ENCODE peak calls at places on chromosomes 3 and 15, in four cellular contexts. One of them, this sample, is unnamed.
A peak's percentile ranks its signal among the peaks of the same experiment; 100 is the strongest.

GRCh38 chr3:115270849-115271248 is 123.8 kb upstream of the ZBTB20 start:
- DNase-seq in 8988T: no peak
- DNase-seq in T-helper 1 cell: no peak
- DNase-seq in stimulated activated naive CD4-positive, alpha-beta T cell treated with Interleukin-2 at 50 U/mL for 16 hours: no peak
- DNase-seq in this sample: no peak

GRCh38 chr3:124434176-124434575 is 296.1 kb upstream of the UMPS start:
- DNase-seq in 8988T: no peak
- DNase-seq in T-helper 1 cell: no peak
- DNase-seq in stimulated activated naive CD4-positive, alpha-beta T cell treated with Interleukin-2 at 50 U/mL for 16 hours: no peak
- DNase-seq in this sample: no peak

GRCh38 chr15:99423186-99424130 is 142.3 kb upstream of the MEF2A start:
- DNase-seq in 8988T: no peak
- DNase-seq in T-helper 1 cell: no peak
- DNase-seq in stimulated activated naive CD4-positive, alpha-beta T cell treated with Interleukin-2 at 50 U/mL for 16 hours: no peak
- DNase-seq in this sample: no peak

GRCh38 chr15:78067328-78068241 is 9.9 kb downstream of the TBC1D2B start:
- DNase-seq in 8988T: no peak
- DNase-seq in stimulated activated naive CD4-positive, alpha-beta T cell treated with Interleukin-2 at 50 U/mL for 16 hours: no peak
- DNase-seq in T-helper 1 cell: no peak
- DNase-seq in this sample: no peak

GRCh38 chr3:13046569-13047279 is 26.5 kb downstream of the IQSEC1 start:
- DNase-seq in 8988T: no peak
- DNase-seq in T-helper 1 cell: no peak
- DNase-seq in stimulated activated naive CD4-positive, alpha-beta T cell treated with Interleukin-2 at 50 U/mL for 16 hours: no peak
- DNase-seq in this sample: no peak

GRCh38 chr3:23019596-23020300 is 183.4 kb upstream of the UBE2E2 start:
- DNase-seq in T-helper 1 cell: no peak
- DNase-seq in stimulated activated naive CD4-positive, alpha-beta T cell treated with Interleukin-2 at 50 U/mL for 16 hours: no peak
- DNase-seq in 8988T: no peak
- DNase-seq in this sample: no peak

GRCh38 chr15:74825895-74826294 is 532 bp upstream of the CPLX3 start:
- DNase-seq in 8988T: no peak
- DNase-seq in T-helper 1 cell: no peak
- DNase-seq in stimulated activated naive CD4-positive, alpha-beta T cell treated with Interleukin-2 at 50 U/mL for 16 hours: no peak
- DNase-seq in this sample: no peak

GRCh38 chr3:100023150-100023549 is 91.2 kb downstream of the FILIP1L start:
- DNase-seq in 8988T: no peak
- DNase-seq in stimulated activated naive CD4-positive, alpha-beta T cell treated with Interleukin-2 at 50 U/mL for 16 hours: no peak
- DNase-seq in T-helper 1 cell: no peak
- DNase-seq in this sample: no peak

GRCh38 chr15:25245801-25246622 is 192.8 kb downstream of the UBE3A start:
- DNase-seq in stimulated activated naive CD4-positive, alpha-beta T cell treated with Interleukin-2 at 50 U/mL for 16 hours: no peak
- DNase-seq in T-helper 1 cell: peak; percentile 5
- DNase-seq in 8988T: peak; percentile 2
- DNase-seq in this sample: no peak

GRCh38 chr3:133509482-133509881 is 64.0 kb upstream of the CDV3 start:
- DNase-seq in T-helper 1 cell: no peak
- DNase-seq in 8988T: no peak
- DNase-seq in stimulated activated naive CD4-positive, alpha-beta T cell treated with Interleukin-2 at 50 U/mL for 16 hours: no peak
- DNase-seq in this sample: no peak

GRCh38 chr3:134237454-134238145 is 13.1 kb downstream of the RYK start:
- DNase-seq in T-helper 1 cell: no peak
- DNase-seq in stimulated activated naive CD4-positive, alpha-beta T cell treated with Interleukin-2 at 50 U/mL for 16 hours: no peak
- DNase-seq in 8988T: no peak
- DNase-seq in this sample: no peak

GRCh38 chr3:69305011-69305410 is 80.9 kb downstream of the FRMD4B start:
- DNase-seq in T-helper 1 cell: no peak
- DNase-seq in stimulated activated naive CD4-positive, alpha-beta T cell treated with Interleukin-2 at 50 U/mL for 16 hours: no peak
- DNase-seq in 8988T: no peak
- DNase-seq in this sample: no peak

GRCh38 chr15:27486676-27487290 is 515.8 kb downstream of the GABRG3 start:
- DNase-seq in T-helper 1 cell: no peak
- DNase-seq in stimulated activated naive CD4-positive, alpha-beta T cell treated with Interleukin-2 at 50 U/mL for 16 hours: no peak
- DNase-seq in 8988T: no peak
- DNase-seq in this sample: no peak

GRCh38 chr15:100252359-100252758 is 89.4 kb downstream of the ADAMTS17 start:
- DNase-seq in 8988T: no peak
- DNase-seq in stimulated activated naive CD4-positive, alpha-beta T cell treated with Interleukin-2 at 50 U/mL for 16 hours: no peak
- DNase-seq in T-helper 1 cell: no peak
- DNase-seq in this sample: no peak

GRCh38 chr15:57611938-57612337 is 20.2 kb downstream of the MYZAP start:
- DNase-seq in T-helper 1 cell: no peak
- DNase-seq in stimulated activated naive CD4-positive, alpha-beta T cell treated with Interleukin-2 at 50 U/mL for 16 hours: no peak
- DNase-seq in 8988T: no peak
- DNase-seq in this sample: peak; percentile 58

GRCh38 chr3:42849017-42849416 is 26.7 kb downstream of the CYP8B1 start:
- DNase-seq in T-helper 1 cell: no peak
- DNase-seq in 8988T: no peak
- DNase-seq in stimulated activated naive CD4-positive, alpha-beta T cell treated with Interleukin-2 at 50 U/mL for 16 hours: no peak
- DNase-seq in this sample: no peak

GRCh38 chr3:17964113-17964512 is 221.7 kb upstream of the TBC1D5 start:
- DNase-seq in 8988T: no peak
- DNase-seq in stimulated activated naive CD4-positive, alpha-beta T cell treated with Interleukin-2 at 50 U/mL for 16 hours: no peak
- DNase-seq in T-helper 1 cell: no peak
- DNase-seq in this sample: no peak

GRCh38 chr15:76337047-76337738 is 620 bp downstream of the ISL2 start:
- DNase-seq in T-helper 1 cell: no peak
- DNase-seq in stimulated activated naive CD4-positive, alpha-beta T cell treated with Interleukin-2 at 50 U/mL for 16 hours: no peak
- DNase-seq in 8988T: no peak
- DNase-seq in this sample: peak; percentile 81

This sample was measured in foreskin fibroblast.